ENCODE peak calls at places on chromosomes 4 and X, in six cellular contexts. K is stomach, O is K562, P is SK-N-SH, T is HepG2, R is sigmoid colon. F is an unnamed sample.

GRCh38 chr4:73446336-73446938 is 10.4 kb downstream of the AFP start:
- DNase-seq in K (no peak), O (peak), P (peak), T (peak), R (no peak), F (no peak)

GRCh38 chr4:159209249-159209648 is 106.4 kb downstream of the RAPGEF2 start:
- DNase-seq in K (no peak), O (no peak), P (no peak), T (peak), R (no peak), F (no peak)

GRCh38 chr4:16818005-16818404 is 80.4 kb downstream of the LDB2 start:
- DNase-seq in K (no peak), O (no peak), P (no peak), T (no peak), R (no peak), F (no peak)

GRCh38 chrX:105229146-105229545 is 8.7 kb upstream of the TEX13A start:
- DNase-seq in K (no peak), O (no peak), P (no peak), T (no peak), R (no peak), F (no peak)

GRCh38 chrX:3549442-3549875 is 164.0 kb downstream of the PRKX start:
- DNase-seq in K (no peak), O (no peak), P (peak), T (no peak), R (no peak), F (no peak)

GRCh38 chr4:87270144-87270543 is 49.7 kb upstream of the KLHL8 start:
- DNase-seq in K (no peak), O (peak), P (peak), T (peak), R (no peak), F (no peak)

GRCh38 chr4:2746891-2747695 is 9.0 kb downstream of the TNIP2 start:
- DNase-seq in K (no peak), O (no peak), P (no peak), T (no peak), R (no peak), F (no peak)

GRCh38 chr4:81421346-81422218 is 50.1 kb downstream of the RASGEF1B start:
- DNase-seq in K (peak), O (peak), P (no peak), T (no peak), R (no peak), F (no peak)

GRCh38 chr4:136831553-136831952 is 700.7 kb downstream of the PCDH18 start:
- DNase-seq in K (no peak), O (no peak), P (no peak), T (no peak), R (no peak), F (no peak)

GRCh38 chr4:144611850-144612249 is 34.1 kb upstream of the HHIP start:
- DNase-seq in K (no peak), O (peak), P (peak), T (peak), R (no peak), F (no peak)
- TF ChIP-seq CTCF in K (no peak), O (peak), P (peak), T (peak), R (no peak), F (no peak)

DNA sequence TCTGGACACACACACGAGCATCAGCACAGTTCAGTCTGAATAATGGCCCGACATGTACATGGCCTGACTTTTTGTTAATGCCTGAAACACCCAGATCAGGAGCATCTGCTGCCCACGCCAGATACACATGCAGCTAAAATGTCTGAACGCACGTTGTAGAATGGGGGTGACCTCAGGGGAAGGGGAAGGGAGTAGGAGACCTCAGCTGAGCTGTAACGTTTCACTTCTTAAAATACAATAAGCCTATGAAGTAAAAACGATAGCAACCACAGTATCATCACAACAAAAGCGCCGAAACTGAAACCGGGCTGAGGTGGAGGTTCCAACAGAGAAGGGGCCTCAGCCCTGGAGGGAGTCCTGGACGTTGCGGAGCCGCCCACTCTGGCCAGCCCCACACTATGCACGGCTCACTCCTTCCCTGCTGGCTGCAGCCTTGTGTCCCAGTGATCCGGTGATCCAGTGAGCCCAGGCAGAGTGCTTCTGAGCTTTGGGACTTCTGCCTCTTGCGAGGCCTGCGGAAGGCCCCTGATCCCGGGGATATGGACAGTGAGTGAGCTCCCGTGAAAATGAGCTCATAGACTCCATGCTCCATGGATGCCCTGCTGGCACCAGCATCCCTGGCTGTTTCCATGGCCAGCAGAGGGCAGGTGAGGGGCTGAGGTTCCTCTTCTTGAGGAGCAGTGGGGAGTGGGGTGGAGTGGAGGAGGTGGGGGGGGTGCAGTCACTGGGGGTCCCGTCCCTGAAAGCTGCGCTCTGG is 52.0 kb downstream of the HMX1 start:
- DNase-seq in K (peak), O (no peak), P (peak), T (no peak), R (peak), F (peak)
- TF ChIP-seq POLR2AphosphoS5 in K (no peak), O (no peak), P (no peak), T (no peak), R (no peak), F (no peak)

GRCh38 chrX:107718156-107718621 is 57.4 kb downstream of the TSC22D3 start:
- DNase-seq in K (peak), O (peak), P (peak), T (peak), R (peak), F (peak)
- TF ChIP-seq EP300 in K (peak), O (peak), P (no peak), T (no peak), R (peak), F (peak)

DNA sequence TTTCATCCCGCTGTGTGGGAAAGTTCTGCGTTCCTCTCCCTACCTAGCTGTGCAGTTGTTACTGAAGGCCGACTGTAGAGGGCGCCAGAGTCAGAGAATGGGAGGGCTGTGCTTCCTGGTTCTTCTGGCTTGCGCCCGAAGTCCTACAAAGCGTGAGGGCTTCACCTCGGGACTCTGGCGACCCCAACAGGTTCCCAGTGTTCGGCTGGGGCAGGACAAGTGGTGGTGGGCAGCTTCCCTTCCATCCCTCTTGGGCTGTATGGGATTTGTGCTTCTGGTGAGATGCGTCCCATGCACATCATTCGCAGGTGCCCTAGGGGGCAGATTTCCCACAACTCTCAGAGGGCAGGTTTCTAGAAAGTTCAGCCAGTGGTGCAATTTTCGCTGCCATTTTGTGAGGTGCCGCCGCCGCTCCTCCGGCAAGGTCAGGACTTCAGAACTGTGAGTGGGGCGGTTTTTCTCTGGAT is 27.3 kb downstream of the CT45A3 start:
- DNase-seq in K (peak), O (peak), P (peak), T (peak), R (no peak), F (no peak)
- TF ChIP-seq CTCF in K (no peak), O (peak), P (peak), T (peak), R (no peak), F (no peak)

GRCh38 chr4:8227201-8227770 is 28.2 kb downstream of the SH3TC1 start:
- DNase-seq in K (no peak), O (no peak), P (no peak), T (no peak), R (no peak), F (no peak)
- TF ChIP-seq POLR2AphosphoS5 in K (no peak), O (no peak), P (no peak), T (no peak), R (no peak), F (no peak)

GRCh38 chrX:71632923-71633657 is 14.8 kb upstream of the CXCR3 start:
- DNase-seq in K (no peak), O (no peak), P (no peak), T (no peak), R (no peak), F (no peak)

GRCh38 chrX:71626576-71626975 is 8.3 kb upstream of the CXCR3 start:
- DNase-seq in K (peak), O (peak), P (no peak), T (no peak), R (no peak), F (no peak)

GRCh38 chrX:71625471-71625870 is 7.2 kb upstream of the CXCR3 start:
- DNase-seq in K (no peak), O (no peak), P (no peak), T (peak), R (no peak), F (no peak)

GRCh38 chrX:71627588-71628404 is 9.5 kb upstream of the CXCR3 start:
- DNase-seq in K (no peak), O (no peak), P (no peak), T (peak), R (no peak), F (no peak)

DNA sequence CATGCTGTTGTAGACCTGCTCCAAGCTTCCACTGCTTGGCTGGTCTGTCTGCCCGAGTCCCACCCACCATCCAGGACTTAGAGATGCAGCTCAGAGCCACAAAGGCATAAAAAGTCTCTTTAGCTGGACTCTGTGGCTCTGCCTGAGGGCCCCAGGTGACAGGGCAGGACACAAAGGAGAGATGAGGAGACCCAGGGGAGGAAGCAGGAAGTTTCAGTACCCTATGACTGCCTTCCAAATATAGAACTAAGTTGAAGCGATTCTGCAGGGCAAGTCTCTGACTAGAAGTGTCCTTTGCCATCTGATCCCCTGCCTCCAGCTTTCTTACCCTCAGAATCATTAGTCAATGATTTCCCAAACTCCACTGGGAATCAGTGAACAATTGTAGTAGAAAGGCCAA is 11.2 kb upstream of the CXCR3 start:
- DNase-seq in K (no peak), O (no peak), P (no peak), T (no peak), R (no peak), F (no peak)
- TF ChIP-seq EP300 in K (no peak), O (no peak), P (no peak), T (no peak), R (no peak), F (no peak)

GRCh38 chrX:153929576-153929975 is 3.5 kb upstream of the ARHGAP4 start:
- DNase-seq in K (no peak), O (no peak), P (no peak), T (no peak), R (no peak), F (no peak)

GRCh38 chrX:153927686-153927935 is 1.5 kb upstream of the ARHGAP4 start:
- DNase-seq in K (no peak), O (no peak), P (no peak), T (no peak), R (no peak), F (no peak)

GRCh38 chrX:153928846-153929245 is 2.8 kb upstream of the ARHGAP4 start:
- DNase-seq in K (no peak), O (no peak), P (no peak), T (no peak), R (no peak), F (no peak)

GRCh38 chrX:153926863-153927685 is 1.0 kb upstream of the ARHGAP4 start:
- DNase-seq in K (peak), O (peak), P (peak), T (peak), R (peak), F (no peak)

GRCh38 chrX:153927936-153928760 is 2.1 kb upstream of the ARHGAP4 start:
- DNase-seq in K (peak), O (peak), P (peak), T (peak), R (peak), F (peak)
- TF ChIP-seq CTCF in K (no peak), O (no peak), P (peak), T (peak), R (no peak), F (peak)

GRCh38 chrX:72001906-72002305 is 91.3 kb downstream of the NHSL2 start:
- DNase-seq in K (no peak), O (no peak), P (no peak), T (no peak), R (no peak), F (no peak)

GRCh38 chrX:72002886-72003285 is 92.2 kb downstream of the NHSL2 start:
- DNase-seq in K (no peak), O (no peak), P (no peak), T (no peak), R (no peak), F (no peak)

GRCh38 chrX:72005046-72005445 is 94.4 kb downstream of the NHSL2 start:
- DNase-seq in K (no peak), O (no peak), P (no peak), T (no peak), R (no peak), F (no peak)

GRCh38 chrX:72006461-72006860 is 95.8 kb downstream of the NHSL2 start:
- DNase-seq in K (no peak), O (no peak), P (no peak), T (no peak), R (no peak), F (no peak)

GRCh38 chrX:72003811-72004750 is 93.4 kb downstream of the NHSL2 start:
- DNase-seq in K (peak), O (no peak), P (peak), T (no peak), R (peak), F (no peak)
- TF ChIP-seq POLR2AphosphoS5 in K (no peak), O (no peak), P (no peak), T (no peak), R (no peak), F (no peak)